ENCODE peak calls at places on chromosome 1, in seven cellular contexts. E is bronchial epithelial cell, H is fibroblast of mammary gland, J is epithelial cell of esophagus, L is suprapubic skin, S is BJ, G is fibroblast of villous mesenchyme. M is an unnamed sample.

GRCh38 chr1:100868364-100868995 is 26.2 kb downstream of the EXTL2 start:
- DNase-seq in E (peak), H (peak), J (peak), L (no peak), S (no peak), G (peak), M (peak)

GRCh38 chr1:66375125-66375524 is 158.8 kb upstream of the SGIP1 start:
- DNase-seq in E (no peak), H (no peak), J (no peak), L (no peak), S (no peak), G (no peak), M (no peak)

GRCh38 chr1:233256191-233256590 is 39.3 kb downstream of the PCNX2 start:
- DNase-seq in E (no peak), H (no peak), J (no peak), L (no peak), S (no peak), G (no peak), M (no peak)

GRCh38 chr1:115089443-115090340 is at the start of gene TSPAN2:
- DNase-seq in E (no peak), H (peak), J (no peak), L (peak), S (no peak), G (no peak), M (no peak)

GRCh38 chr1:223455470-223455869 is 62.3 kb downstream of the CCDC185 start:
- DNase-seq in E (no peak), H (no peak), J (no peak), L (no peak), S (no peak), G (no peak), M (no peak)

GRCh38 chr1:241531195-241532172 is 694 bp upstream of the KMO start:
- DNase-seq in E (peak), H (peak), J (peak), L (no peak), S (peak), G (peak), M (no peak)

GRCh38 chr1:86774305-86775304 is 70.2 kb downstream of the SH3GLB1 start:
- DNase-seq in E (peak), H (peak), J (peak), L (peak), S (peak), G (peak), M (peak)

GRCh38 chr1:162756523-162756922 is 34.0 kb upstream of the HSD17B7 start:
- DNase-seq in E (peak), H (peak), J (peak), L (no peak), S (no peak), G (no peak), M (no peak)

GRCh38 chr1:6127587-6128163 is 52.4 kb downstream of the CHD5 start:
- DNase-seq in E (peak), H (peak), J (peak), L (no peak), S (no peak), G (peak), M (peak)

GRCh38 chr1:236451796-236452373 is 57.8 kb downstream of the EDARADD start:
- DNase-seq in E (peak), H (peak), J (peak), L (no peak), S (no peak), G (peak), M (peak)

GRCh38 chr1:94660994-94661393 is 119.4 kb upstream of the F3 start:
- DNase-seq in E (no peak), H (no peak), J (no peak), L (no peak), S (no peak), G (no peak), M (no peak)

GRCh38 chr1:80509965-80510522 is 1290.7 kb upstream of the ADGRL2 start:
- DNase-seq in E (no peak), H (no peak), J (no peak), L (no peak), S (no peak), G (no peak), M (no peak)

GRCh38 chr1:96474985-96475743 is 246.4 kb upstream of the PTBP2 start:
- DNase-seq in E (no peak), H (no peak), J (no peak), L (no peak), S (no peak), G (no peak), M (no peak)

GRCh38 chr1:58592521-58593134 is 15.6 kb upstream of the TACSTD2 start:
- DNase-seq in E (peak), H (peak), J (peak), L (no peak), S (peak), G (peak), M (no peak)

GRCh38 chr1:32759521-32759980 is 57.0 kb upstream of the SYNC start:
- DNase-seq in E (peak), H (no peak), J (peak), L (no peak), S (no peak), G (no peak), M (no peak)

GRCh38 chr1:151549199-151549598 is 9.1 kb downstream of the TUFT1 start:
- DNase-seq in E (no peak), H (no peak), J (no peak), L (no peak), S (no peak), G (no peak), M (no peak)

GRCh38 chr1:185795181-185795580 is 61.0 kb downstream of the HMCN1 start:
- DNase-seq in E (no peak), H (peak), J (no peak), L (no peak), S (no peak), G (no peak), M (no peak)

GRCh38 chr1:63691672-63692425 is 82.0 kb upstream of the ROR1 start:
- DNase-seq in E (peak), H (peak), J (peak), L (no peak), S (peak), G (peak), M (peak)

GRCh38 chr1:50852889-50853288 is 107.2 kb downstream of the FAF1 start:
- DNase-seq in E (no peak), H (no peak), J (no peak), L (no peak), S (no peak), G (no peak), M (no peak)

GRCh38 chr1:164611754-164612642 is 53.0 kb downstream of the PBX1 start:
- DNase-seq in E (peak), H (peak), J (peak), L (no peak), S (no peak), G (peak), M (no peak)

GRCh38 chr1:218642033-218642954 is 297.2 kb downstream of the TGFB2 start:
- DNase-seq in E (no peak), H (peak), J (peak), L (no peak), S (peak), G (peak), M (no peak)

GRCh38 chr1:156912861-156913808 is 7.3 kb upstream of the LRRC71 start:
- DNase-seq in E (no peak), H (peak), J (no peak), L (no peak), S (no peak), G (no peak), M (no peak)

GRCh38 chr1:224109981-224110380 is 3.9 kb upstream of the FBXO28 start:
- DNase-seq in E (no peak), H (no peak), J (no peak), L (no peak), S (no peak), G (no peak), M (no peak)

GRCh38 chr1:111804736-111805135 is 49.0 kb downstream of the DDX20 start:
- DNase-seq in E (no peak), H (no peak), J (no peak), L (no peak), S (no peak), G (no peak), M (no peak)

GRCh38 chr1:230167419-230167852 is 100.4 kb downstream of the GALNT2 start:
- DNase-seq in E (peak), H (peak), J (peak), L (no peak), S (no peak), G (peak), M (peak)

GRCh38 chr1:183032122-183032921 is 9.1 kb downstream of the LAMC1 start:
- DNase-seq in E (no peak), H (peak), J (no peak), L (no peak), S (no peak), G (peak), M (no peak)

GRCh38 chr1:231460614-231461013 is 38.5 kb upstream of the EGLN1 start:
- DNase-seq in E (no peak), H (peak), J (no peak), L (no peak), S (no peak), G (peak), M (peak)

GRCh38 chr1:65420590-65421340 is at the start of the genes LEPR and LEPROT:
- DNase-seq in E (no peak), H (no peak), J (no peak), L (no peak), S (peak), G (no peak), M (no peak)

GRCh38 chr1:90821793-90822359 is 104.8 kb upstream of the BARHL2 start:
- DNase-seq in E (peak), H (peak), J (no peak), L (no peak), S (no peak), G (no peak), M (no peak)

GRCh38 chr1:218209351-218209861 is 75.7 kb upstream of the RRP15 start:
- DNase-seq in E (peak), H (peak), J (peak), L (no peak), S (peak), G (peak), M (no peak)

GRCh38 chr1:212256404-212256803 is 28.8 kb upstream of the PPP2R5A start:
- DNase-seq in E (no peak), H (no peak), J (no peak), L (no peak), S (no peak), G (no peak), M (no peak)

GRCh38 chr1:201286445-201286844 is 3.1 kb downstream of the PKP1 start:
- DNase-seq in E (no peak), H (no peak), J (no peak), L (peak), S (no peak), G (no peak), M (no peak)

GRCh38 chr1:223189903-223190724 is 47.1 kb upstream of the TLR5 start:
- DNase-seq in E (peak), H (peak), J (peak), L (no peak), S (no peak), G (peak), M (no peak)

GRCh38 chr1:55214214-55214902 is 806 bp downstream of the USP24 start:
- DNase-seq in E (no peak), H (no peak), J (no peak), L (peak), S (no peak), G (no peak), M (peak)

GRCh38 chr1:167502719-167503452 is 15.4 kb downstream of the CD247 start:
- DNase-seq in E (no peak), H (no peak), J (no peak), L (no peak), S (no peak), G (no peak), M (no peak)

GRCh38 chr1:201504799-201505504 is 2.0 kb downstream of the CSRP1 start:
- DNase-seq in E (no peak), H (no peak), J (peak), L (no peak), S (no peak), G (no peak), M (no peak)

GRCh38 chr1:23370744-23371710 is 1.4 kb upstream of the ZNF436 start:
- DNase-seq in E (peak), H (peak), J (peak), L (no peak), S (no peak), G (no peak), M (no peak)

DNA sequence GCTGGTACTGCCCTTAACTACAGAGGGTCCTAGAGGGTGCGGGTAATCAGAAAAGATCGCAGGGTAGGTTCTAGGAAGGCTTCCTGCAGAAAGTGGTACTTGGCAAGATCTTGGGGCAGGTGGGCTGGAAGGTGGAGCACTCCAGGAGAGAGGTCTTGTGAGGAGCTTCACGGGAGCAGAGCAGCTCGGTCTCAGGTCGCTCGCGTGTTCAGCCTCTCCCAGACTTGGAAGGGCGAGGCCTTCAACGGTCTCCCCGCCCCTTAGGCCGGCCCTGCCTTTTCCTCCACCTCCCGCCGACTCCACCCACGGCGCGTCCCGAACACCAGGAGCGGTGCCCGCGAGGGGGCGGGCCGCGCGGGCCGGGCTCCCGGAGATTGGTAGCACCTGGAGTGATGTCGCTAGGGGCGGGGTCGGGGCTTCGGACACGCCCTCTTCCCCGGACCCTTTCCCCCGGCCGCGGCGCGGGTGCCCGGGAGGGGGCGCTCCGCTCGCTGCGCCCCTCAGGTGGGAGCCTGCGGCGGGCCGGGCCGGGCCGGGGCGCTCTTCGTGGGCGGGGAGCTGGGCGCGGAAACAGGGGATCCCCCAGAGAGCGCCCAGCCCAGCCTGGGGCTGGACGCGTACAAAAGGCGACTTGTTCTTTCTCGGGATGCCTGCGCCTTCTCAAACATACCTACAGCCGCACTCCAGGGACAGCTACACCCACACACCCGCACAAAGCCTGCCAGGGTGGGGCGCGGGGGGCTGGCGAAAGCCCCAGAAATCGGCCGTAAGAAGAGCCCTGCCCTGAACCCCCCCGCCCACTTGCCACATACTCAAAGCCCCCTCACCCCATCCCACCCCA is 35.5 kb downstream of the AHDC1 start:
- DNase-seq in E (peak), H (peak), J (peak), L (peak), S (peak), G (peak), M (peak)
- TF ChIP-seq CTCF in E (peak), H (no peak), J (peak), L (peak), S (peak), G (peak), M (peak)

GRCh38 chr1:17053685-17054410 is at the start of gene SDHB:
- DNase-seq in E (peak), H (peak), J (peak), L (peak), S (peak), G (peak), M (peak)
- TF ChIP-seq CTCF in E (no peak), H (no peak), J (peak), L (no peak), S (no peak), G (no peak), M (no peak)

GRCh38 chr1:53172751-53173498 is 23.7 kb upstream of the CPT2 start:
- DNase-seq in E (no peak), H (peak), J (no peak), L (no peak), S (peak), G (peak), M (peak)

GRCh38 chr1:53180951-53181350 is 15.7 kb upstream of the CPT2 start:
- DNase-seq in E (no peak), H (no peak), J (no peak), L (no peak), S (no peak), G (no peak), M (no peak)

GRCh38 chr1:53180226-53180625 is 16.4 kb upstream of the CPT2 start:
- DNase-seq in E (no peak), H (peak), J (no peak), L (no peak), S (no peak), G (peak), M (no peak)

GRCh38 chr1:53175302-53175913 is 21.2 kb upstream of the CPT2 start:
- DNase-seq in E (no peak), H (peak), J (no peak), L (no peak), S (no peak), G (no peak), M (no peak)

DNA sequence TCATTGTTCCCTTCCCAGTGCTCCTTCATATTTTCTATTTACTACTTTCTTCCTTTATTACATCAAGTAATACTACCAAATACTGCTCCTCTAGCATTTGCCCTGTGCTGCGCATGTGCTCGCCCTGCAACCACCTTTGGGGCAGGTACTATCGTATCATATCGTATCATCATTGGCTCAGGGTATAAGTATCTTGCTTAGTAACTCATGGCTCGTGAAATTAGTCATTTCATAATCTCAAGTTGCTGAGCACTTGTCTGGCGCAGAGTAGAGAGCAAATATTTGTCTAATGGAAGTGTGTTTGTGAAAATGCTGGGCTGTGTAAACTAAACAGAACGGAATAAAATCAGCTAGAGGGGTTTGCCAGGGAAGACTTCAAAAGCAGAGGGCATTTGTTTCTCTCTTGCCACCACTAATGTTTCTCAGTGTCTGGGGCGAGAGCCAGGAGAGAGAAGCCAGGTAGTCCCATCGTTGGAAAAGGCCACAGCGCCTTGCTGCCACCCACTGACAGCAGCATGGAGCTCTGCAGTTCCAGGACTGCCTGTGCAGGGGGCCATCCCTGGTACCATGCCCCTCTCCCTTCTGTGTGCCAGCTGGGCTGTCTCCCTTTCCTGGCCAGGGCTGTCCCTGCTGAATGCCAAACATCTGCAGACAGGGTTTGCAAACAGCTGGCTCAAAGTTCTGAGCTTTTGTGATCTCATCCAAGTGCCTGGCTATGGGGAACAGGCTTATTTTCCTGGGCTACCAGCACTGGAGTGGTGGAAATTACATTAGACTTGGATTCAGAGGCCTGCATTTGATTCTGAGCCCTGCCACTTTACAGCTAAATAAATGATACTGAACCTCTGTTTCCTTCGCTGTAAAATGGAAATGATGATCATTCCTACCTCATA is 19.9 kb upstream of the CPT2 start:
- DNase-seq in E (peak), H (no peak), J (peak), L (no peak), S (no peak), G (peak), M (no peak)
- TF ChIP-seq CTCF in E (peak), H (no peak), J (peak), L (no peak), S (peak), G (peak), M (no peak)

DNA sequence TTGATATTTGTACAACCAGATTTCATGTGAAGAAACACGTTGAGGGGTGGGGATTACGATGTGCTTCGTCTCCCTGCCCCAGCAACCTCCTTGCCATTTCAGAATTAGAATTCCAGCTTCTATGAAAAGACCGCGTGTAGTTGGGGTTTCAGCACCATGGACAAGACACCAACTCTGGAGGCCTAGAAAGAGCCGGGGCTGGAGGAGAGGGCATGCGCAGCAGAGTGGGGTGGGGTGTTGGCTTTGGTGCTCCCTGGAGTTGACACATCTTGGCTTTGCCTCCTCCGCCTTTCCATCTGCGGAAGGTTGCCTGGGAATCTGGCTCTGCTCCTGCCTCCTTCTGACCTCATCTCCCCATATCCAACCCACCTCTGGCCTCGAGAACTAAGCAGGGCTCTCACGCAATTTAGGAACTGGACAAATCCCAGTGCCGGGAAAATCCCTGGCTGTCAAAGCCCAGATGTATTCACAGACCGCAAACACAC is 11.8 kb downstream of the HTR6 start:
- DNase-seq in E (peak), H (peak), J (peak), L (peak), S (no peak), G (peak), M (peak)
- TF ChIP-seq CTCF in E (no peak), H (no peak), J (no peak), L (no peak), S (no peak), G (no peak), M (no peak)

DNA sequence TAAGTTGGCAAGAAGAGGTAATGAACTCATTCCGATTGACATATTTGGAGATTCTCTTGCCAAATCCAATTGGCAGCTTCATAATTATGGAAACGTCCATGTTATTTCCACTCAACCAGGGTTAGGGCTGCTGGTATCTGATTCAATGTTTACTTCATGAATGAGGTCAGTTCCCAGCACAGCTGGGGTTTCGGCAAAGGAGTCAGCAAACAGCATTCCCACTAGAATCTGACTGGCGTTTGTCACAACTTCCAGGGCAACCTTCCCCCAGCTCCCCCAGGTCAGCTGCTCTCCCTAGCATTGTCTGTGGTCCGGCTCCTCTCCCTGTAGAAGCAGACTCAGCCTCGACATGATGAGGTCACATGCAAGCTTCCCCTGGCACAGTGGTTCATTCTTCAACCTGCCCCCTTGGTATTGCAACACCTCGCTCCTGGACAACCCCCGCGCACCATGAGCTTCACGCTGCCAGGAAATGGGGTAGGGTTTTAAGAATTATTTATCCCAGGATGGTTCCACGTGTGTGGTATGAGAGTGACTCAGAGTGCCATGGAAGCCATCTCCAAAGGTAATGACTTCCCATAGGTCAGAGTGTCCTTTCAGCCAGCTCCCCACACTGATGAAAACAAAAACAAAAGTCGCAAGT is 100.7 kb upstream of the SLC25A33 start:
- DNase-seq in E (peak), H (peak), J (peak), L (peak), S (no peak), G (peak), M (no peak)
- TF ChIP-seq CTCF in E (no peak), H (no peak), J (no peak), L (no peak), S (no peak), G (no peak), M (no peak)

GRCh38 chr1:29912413-29912812 is 676.1 kb downstream of the PTPRU start:
- DNase-seq in E (peak), H (peak), J (peak), L (no peak), S (no peak), G (peak), M (no peak)
- TF ChIP-seq CTCF in E (peak), H (peak), J (no peak), L (no peak), S (peak), G (peak), M (no peak)

GRCh38 chr1:59638172-59638800 is 176.5 kb upstream of the HOOK1 start:
- DNase-seq in E (no peak), H (peak), J (no peak), L (no peak), S (peak), G (peak), M (no peak)
- TF ChIP-seq CTCF in E (no peak), H (peak), J (no peak), L (no peak), S (peak), G (no peak), M (no peak)